ENCODE peak calls at places on chromosomes 5 and 9, in six cellular contexts. Z, P, N, B, K and U are unnamed samples.

GRCh38 chr5:100840364-100840763 is 62.7 kb downstream of the ST8SIA4 start:
- DNase-seq in B (no peak), N (no peak), Z (no peak), K (no peak), P (no peak), U (no peak)

GRCh38 chr9:76926324-76926731 is 20.4 kb upstream of the PRUNE2 start:
- DNase-seq in P (no peak), Z (no peak), N (no peak), B (no peak), K (no peak), U (no peak)

GRCh38 chr9:114790521-114790920 is 15.3 kb downstream of the TNFSF15 start:
- DNase-seq in B (no peak), K (no peak), Z (no peak), P (no peak), N (no peak), U (no peak)

GRCh38 chr9:129202613-129203555 is 24.8 kb upstream of the IER5L start:
- DNase-seq in K (peak; percentile 95), Z (peak; percentile 92), P (peak; percentile 77), N (peak; percentile 96), B (peak; percentile 91), U (peak; percentile 89)

GRCh38 chr5:170596482-170596881 is 92.7 kb downstream of the KCNIP1 start:
- DNase-seq in K (peak; percentile 67), N (no peak), P (no peak), B (no peak), Z (no peak), U (no peak)

GRCh38 chr9:38037981-38038306 is 31.1 kb downstream of the SHB start:
- DNase-seq in B (no peak), K (no peak), N (no peak), Z (no peak), P (no peak), U (no peak)

GRCh38 chr5:64221911-64222310 is 56.3 kb downstream of the RNF180 start:
- DNase-seq in P (no peak), N (no peak), B (no peak), Z (no peak), K (no peak), U (no peak)

GRCh38 chr5:94285984-94286383 is 332.4 kb downstream of the KIAA0825 start:
- DNase-seq in Z (no peak), B (no peak), N (no peak), K (no peak), P (no peak), U (no peak)

GRCh38 chr5:147098233-147098790 is 136.5 kb upstream of the STK32A start:
- DNase-seq in B (peak; percentile 22), Z (no peak), K (peak; percentile 53), N (no peak), P (peak; percentile 47), U (peak; percentile 63)

GRCh38 chr5:131635755-131636479 is 888 bp upstream of the RAPGEF6 start:
- DNase-seq in B (no peak), Z (no peak), P (no peak), N (no peak), K (peak; percentile 20), U (peak; percentile 26)

GRCh38 chr5:1297243-1297642 is 2.4 kb upstream of the TERT start:
- DNase-seq in N (no peak), Z (peak; percentile 10), K (no peak), P (no peak), B (no peak), U (no peak)

GRCh38 chr9:98248737-98249474 is 6.5 kb downstream of the TBC1D2 start:
- DNase-seq in N (peak; percentile 46), B (peak; percentile 86), K (no peak), Z (no peak), P (no peak), U (peak; percentile 3)

GRCh38 chr9:102244916-102245315 is 506.5 kb upstream of the GRIN3A start:
- DNase-seq in Z (no peak), P (no peak), B (no peak), N (no peak), K (no peak), U (no peak)

GRCh38 chr9:121660876-121661275 is 9.4 kb downstream of the DAB2IP start:
- DNase-seq in Z (no peak), P (no peak), B (no peak), N (no peak), K (no peak), U (no peak)

GRCh38 chr5:112238473-112238872 is 180.6 kb downstream of the EPB41L4A start:
- DNase-seq in N (no peak), K (peak; percentile 30), P (no peak), B (no peak), Z (no peak), U (peak; percentile 10)

GRCh38 chr5:180684623-180685161 is 35.3 kb upstream of the FLT4 start:
- DNase-seq in Z (no peak), K (no peak), N (no peak), P (no peak), B (no peak), U (no peak)

GRCh38 chr9:93132946-93133640 is 958 bp downstream of the NINJ1 start:
- DNase-seq in K (no peak), N (no peak), P (no peak), B (peak; percentile 42), Z (no peak), U (no peak)
- H3K4me1 ChIP-seq in K (peaks cover 8% of the 10 kb centered on the region), N (peaks cover 58% of the 10 kb centered on the region), P (peaks cover 17% of the 10 kb centered on the region), B (peaks cover 45% of the 10 kb centered on the region), Z (no peaks in the 10 kb centered on the region), U (peaks cover 13% of the 10 kb centered on the region)

GRCh38 chr5:137281201-137281600 is 217.9 kb downstream of the SPOCK1 start:
- DNase-seq in P (no peak), Z (no peak), K (no peak), B (no peak), N (no peak), U (no peak)
- H3K4me1 ChIP-seq in P (peaks cover 7% of the 10 kb centered on the region), Z (no peaks in the 10 kb centered on the region), K (no peaks in the 10 kb centered on the region), B (no peaks in the 10 kb centered on the region), N (no peaks in the 10 kb centered on the region), U (no peaks in the 10 kb centered on the region)

GRCh38 chr5:119301947-119302346 is 53.9 kb upstream of the TNFAIP8 start:
- DNase-seq in N (no peak), K (no peak), B (no peak), Z (no peak), P (no peak), U (no peak)

GRCh38 chr5:119302916-119303897 is 52.6 kb upstream of the TNFAIP8 start:
- DNase-seq in P (no peak), B (no peak), Z (no peak), K (no peak), N (no peak), U (no peak)

GRCh38 chr5:119307170-119307569 is 48.6 kb upstream of the TNFAIP8 start:
- DNase-seq in Z (no peak), P (no peak), N (no peak), K (no peak), B (no peak), U (no peak)

GRCh38 chr5:119302449-119302848 is 53.4 kb upstream of the TNFAIP8 start:
- DNase-seq in P (no peak), N (no peak), Z (no peak), K (no peak), B (no peak), U (no peak)

GRCh38 chr5:119304439-119304838 is 51.4 kb upstream of the TNFAIP8 start:
- DNase-seq in Z (no peak), N (no peak), P (no peak), K (no peak), B (no peak), U (no peak)
- H3K4me1 ChIP-seq in Z (no peaks in the 10 kb centered on the region), N (peaks cover 15% of the 10 kb centered on the region), P (no peaks in the 10 kb centered on the region), K (peaks cover 35% of the 10 kb centered on the region), B (peaks cover 3% of the 10 kb centered on the region), U (peaks cover 3% of the 10 kb centered on the region)

DNA sequence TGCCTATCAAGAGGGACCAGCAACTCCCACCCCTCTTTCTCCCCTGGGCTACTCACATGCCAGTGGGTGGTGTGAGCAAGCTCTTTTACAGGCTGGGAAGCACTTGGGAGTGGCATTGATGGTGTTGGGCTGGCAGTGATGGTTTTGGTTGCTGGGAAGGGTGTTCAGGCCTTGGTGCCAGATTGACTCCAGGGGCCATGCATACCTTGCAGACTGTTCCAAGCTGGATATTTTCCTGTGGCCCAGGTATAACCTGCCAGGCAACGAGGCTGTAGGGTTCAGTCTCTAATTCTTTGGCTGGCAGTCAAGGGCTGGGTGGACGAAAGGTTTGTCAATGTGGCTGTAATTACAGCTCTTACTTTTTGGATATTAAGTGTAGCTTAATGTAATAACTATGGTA is 177.3 kb downstream of the MACROH2A1 start:
- DNase-seq in P (no peak), B (no peak), N (no peak), Z (peak; percentile 15), K (no peak), U (no peak)
- H3K4me1 ChIP-seq in P (peaks cover 6% of the 10 kb centered on the region), B (no peaks in the 10 kb centered on the region), N (peaks cover 12% of the 10 kb centered on the region), Z (no peaks in the 10 kb centered on the region), K (no peaks in the 10 kb centered on the region), U (peaks cover 15% of the 10 kb centered on the region)

GRCh38 chr9:131666779-131667178 is 73.1 kb downstream of the RAPGEF1 start:
- DNase-seq in B (no peak), Z (no peak), N (no peak), K (no peak), P (no peak), U (no peak)
- H3K4me1 ChIP-seq in B (peaks cover 42% of the 10 kb centered on the region), Z (no peaks in the 10 kb centered on the region), N (peaks cover 5% of the 10 kb centered on the region), K (peaks cover 19% of the 10 kb centered on the region), P (peaks cover 13% of the 10 kb centered on the region), U (peaks cover under 1% of the 10 kb centered on the region)

GRCh38 chr5:80181618-80182211 is 74.1 kb downstream of the SERINC5 start:
- DNase-seq in N (no peak), P (no peak), Z (peak; percentile 81), K (no peak), B (peak; percentile 85), U (no peak)
- H3K4me1 ChIP-seq in N (peaks cover 11% of the 10 kb centered on the region), P (peaks cover 32% of the 10 kb centered on the region), Z (peaks cover 5% of the 10 kb centered on the region), K (no peaks in the 10 kb centered on the region), B (peaks cover 19% of the 10 kb centered on the region), U (peaks cover 16% of the 10 kb centered on the region)

GRCh38 chr9:113513541-113513940 is 50.0 kb downstream of the RGS3 start:
- DNase-seq in N (no peak), B (no peak), K (no peak), P (no peak), Z (no peak), U (no peak)

GRCh38 chr9:113514061-113514460 is 50.5 kb downstream of the RGS3 start:
- DNase-seq in N (no peak), B (no peak), Z (no peak), P (no peak), K (no peak), U (no peak)

GRCh38 chr9:113516840-113517577 is 53.5 kb downstream of the RGS3 start:
- DNase-seq in N (no peak), K (no peak), B (peak; percentile 63), Z (no peak), P (no peak), U (no peak)

GRCh38 chr9:113514748-113515147 is 51.2 kb downstream of the RGS3 start:
- DNase-seq in K (no peak), P (no peak), B (no peak), Z (no peak), N (no peak), U (no peak)

GRCh38 chr9:113515862-113516261 is 52.3 kb downstream of the RGS3 start:
- DNase-seq in P (no peak), N (no peak), Z (no peak), B (no peak), K (no peak), U (no peak)
- H3K4me1 ChIP-seq in P (peaks cover 6% of the 10 kb centered on the region), N (peaks cover 3% of the 10 kb centered on the region), Z (peaks cover 4% of the 10 kb centered on the region), B (peaks cover 8% of the 10 kb centered on the region), K (peaks cover 10% of the 10 kb centered on the region), U (no peaks in the 10 kb centered on the region)